ENCODE peak calls at places on chromosomes 4 and X, in eight cellular contexts. W is sigmoid colon; S is dorsolateral prefrontal cortex; Q is fibroblast of lung; N is ovary; R is CD4-positive, alpha-beta T cell; A is AG04450; E is WERI-Rb-1. K is an unnamed sample.

GRCh38 chr4:98687876-98688275 is 29.5 kb upstream of the TSPAN5 start:
- DNase-seq in A (no peak), S (no peak), Q (no peak), N (no peak), R (no peak), E (no peak), W (no peak), K (no peak)

GRCh38 chrX:25721564-25721963 is 416.6 kb upstream of the MAGEB18 start:
- DNase-seq in R (no peak), A (no peak), S (no peak), E (no peak), Q (peak), N (no peak), W (no peak), K (no peak)

GRCh38 chr4:146255874-146256273 is 41.5 kb downstream of the REELD1 start:
- DNase-seq in E (no peak), A (peak), S (no peak), W (no peak), N (no peak), Q (peak), R (no peak), K (no peak)

GRCh38 chrX:112967341-112967740 is 126.7 kb upstream of the AMOT start:
- DNase-seq in E (no peak), A (no peak), Q (no peak), N (no peak), R (no peak), S (no peak), W (no peak), K (no peak)

GRCh38 chrX:150438165-150438564 is 75.0 kb downstream of the MAMLD1 start:
- DNase-seq in R (no peak), E (no peak), Q (peak), S (no peak), N (no peak), A (no peak), W (no peak), K (no peak)

GRCh38 chrX:29903365-29903764 is 312.0 kb upstream of the MAGEB2 start:
- DNase-seq in R (no peak), E (no peak), S (no peak), W (no peak), A (no peak), N (no peak), Q (peak), K (no peak)

GRCh38 chrX:41312786-41313185 is 21.2 kb upstream of the DDX3X start:
- DNase-seq in S (no peak), R (no peak), W (no peak), E (no peak), N (no peak), A (no peak), Q (no peak), K (no peak)

GRCh38 chr4:137952116-137952515 is 290.0 kb downstream of the SLC7A11 start:
- DNase-seq in Q (no peak), S (no peak), N (no peak), W (no peak), R (no peak), A (no peak), E (no peak), K (no peak)

GRCh38 chr4:123390846-123391456 is 5.6 kb upstream of the SPRY1 start:
- DNase-seq in A (no peak), W (no peak), R (no peak), E (no peak), N (no peak), S (no peak), Q (peak), K (no peak)

GRCh38 chrX:47687249-47687648 is 28.3 kb upstream of the UXT start:
- DNase-seq in Q (no peak), N (no peak), W (no peak), S (no peak), A (no peak), E (no peak), R (no peak), K (no peak)

GRCh38 chr4:176792348-176793059 is at the start of gene VEGFC:
- DNase-seq in E (peak), S (peak), A (no peak), N (peak), W (peak), R (no peak), Q (peak), K (peak)

GRCh38 chr4:145735330-145735638 is 55.3 kb downstream of the C4orf51 start:
- DNase-seq in Q (peak), R (no peak), W (no peak), S (no peak), A (peak), E (no peak), N (no peak), K (no peak)

GRCh38 chr4:110510955-110511544 is 35.1 kb downstream of the ENPEP start:
- DNase-seq in R (no peak), N (no peak), Q (peak), A (peak), W (no peak), E (no peak), S (no peak), K (no peak)

GRCh38 chr4:37453004-37453360 is 208.4 kb downstream of the NWD2 start:
- DNase-seq in N (no peak), S (no peak), W (no peak), A (no peak), E (peak), R (peak), Q (peak), K (no peak)

GRCh38 chr4:28523791-28524190 is 1663.2 kb downstream of the STIM2 start:
- DNase-seq in W (no peak), A (no peak), R (no peak), E (no peak), Q (no peak), N (no peak), S (no peak), K (no peak)

GRCh38 chr4:43048570-43048969 is 156.1 kb downstream of the GRXCR1 start:
- DNase-seq in S (no peak), E (no peak), Q (no peak), N (no peak), W (no peak), A (no peak), R (no peak), K (no peak)

GRCh38 chr4:106422766-106423165 is 54.2 kb upstream of the GIMD1 start:
- DNase-seq in A (no peak), E (no peak), W (no peak), N (no peak), R (no peak), S (no peak), Q (no peak), K (no peak)

GRCh38 chrX:33336783-33337182 is 125.4 kb upstream of the DMD start:
- DNase-seq in A (no peak), S (no peak), N (no peak), Q (peak), R (no peak), E (peak), W (no peak), K (no peak)

GRCh38 chrX:77275392-77275791 is 171.8 kb upstream of the FGF16 start:
- DNase-seq in Q (no peak), W (no peak), R (no peak), A (no peak), N (no peak), S (no peak), E (no peak), K (no peak)

GRCh38 chr4:2688697-2689096 is 67.4 kb downstream of the TNIP2 start:
- DNase-seq in W (no peak), S (no peak), A (no peak), E (peak), Q (no peak), N (no peak), R (no peak), K (no peak)

GRCh38 chr4:2691313-2691712 is 64.8 kb downstream of the TNIP2 start:
- DNase-seq in A (no peak), Q (no peak), E (no peak), R (no peak), N (no peak), S (no peak), W (no peak), K (no peak)

GRCh38 chr4:2688281-2688680 is 67.9 kb downstream of the TNIP2 start:
- DNase-seq in S (no peak), A (no peak), R (no peak), N (no peak), E (no peak), Q (no peak), W (no peak), K (no peak)

GRCh38 chr4:2689825-2690700 is 66.1 kb downstream of the TNIP2 start:
- DNase-seq in N (no peak), R (no peak), W (no peak), S (no peak), A (no peak), E (no peak), Q (no peak), K (peak)

GRCh38 chr4:2689114-2689513 is 67.0 kb downstream of the TNIP2 start:
- DNase-seq in W (no peak), S (no peak), R (no peak), Q (no peak), N (no peak), A (no peak), E (no peak), K (no peak)
- H3K27ac ChIP-seq in W (no peak), S (no peak), R (no peak), Q (no peak), N (no peak), A (no peak), E (no peak), K (no peak)

GRCh38 chr4:93983133-93983532 is 154.6 kb downstream of the ATOH1 start:
- DNase-seq in E (no peak), S (no peak), R (no peak), W (no peak), A (no peak), Q (no peak), N (no peak), K (no peak)
- H3K27ac ChIP-seq in E (no peak), S (no peak), R (no peak), W (no peak), A (no peak), Q (no peak), N (no peak), K (no peak)

DNA sequence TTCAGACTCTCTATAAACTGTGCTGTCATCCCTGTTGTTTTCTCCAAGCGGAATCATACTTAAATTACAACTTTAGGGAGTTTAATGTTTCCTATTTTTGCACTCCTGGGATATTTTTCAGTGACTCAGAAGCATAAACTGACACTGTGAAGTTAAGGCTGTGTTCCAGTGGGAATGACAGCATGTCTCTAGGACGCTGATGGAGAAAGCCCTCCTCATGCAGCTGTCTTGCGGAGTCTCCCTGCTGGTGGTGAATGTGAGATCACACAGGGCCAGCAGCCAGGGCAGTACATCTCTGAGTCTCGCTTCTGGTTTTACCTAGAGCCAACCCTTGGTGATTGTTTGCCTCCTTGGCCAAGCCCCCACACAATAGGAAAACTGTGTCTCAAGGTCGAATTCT is 53.3 kb downstream of the NFKB1 start:
- DNase-seq in E (no peak), N (no peak), A (peak), R (no peak), W (peak), S (peak), Q (peak), K (no peak)
- H3K27ac ChIP-seq in E (no peak), N (no peak), A (peak), R (no peak), W (no peak), S (peak), Q (no peak), K (no peak)

DNA sequence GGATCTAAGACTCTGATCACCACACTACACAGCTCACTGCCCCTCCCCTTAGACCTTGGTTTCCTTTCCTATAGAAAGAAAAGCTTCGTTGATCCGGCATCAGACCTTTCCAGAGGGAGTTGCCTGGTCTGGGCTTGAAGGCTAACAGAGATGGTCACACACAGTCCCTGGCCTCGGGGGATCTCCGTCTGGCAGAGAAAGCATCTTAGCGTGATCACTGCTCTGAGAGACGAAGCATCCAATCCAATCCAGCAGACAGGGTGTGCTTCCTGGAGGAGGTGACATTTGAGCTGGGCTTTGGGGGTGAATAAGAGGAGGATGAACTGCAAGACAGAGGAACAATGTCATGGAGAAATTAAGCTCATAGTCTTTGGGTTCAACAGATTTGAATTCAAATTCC is 49.5 kb downstream of the HTRA3 start:
- DNase-seq in N (no peak), S (no peak), A (no peak), W (peak), Q (no peak), E (peak), R (no peak), K (peak)
- H3K27ac ChIP-seq in N (no peak), S (no peak), A (no peak), W (peak), Q (no peak), E (no peak), R (no peak), K (peak)

GRCh38 chrX:21479695-21480280 is 105.6 kb downstream of the CNKSR2 start:
- DNase-seq in N (no peak), W (no peak), E (no peak), S (no peak), Q (peak), A (peak), R (no peak), K (no peak)
- H3K27ac ChIP-seq in N (no peak), W (no peak), E (no peak), S (no peak), Q (no peak), A (no peak), R (no peak), K (no peak)

GRCh38 chr4:113976937-113977855 is 2.3 kb downstream of the ARSJ start:
- DNase-seq in W (no peak), R (no peak), S (no peak), Q (peak), A (no peak), E (no peak), N (no peak), K (no peak)

GRCh38 chr4:113978561-113979156 is 788 bp downstream of the ARSJ start:
- DNase-seq in N (peak), R (no peak), W (no peak), Q (peak), S (no peak), A (no peak), E (peak), K (peak)

GRCh38 chr4:113979973-113980615 is 647 bp upstream of the ARSJ start:
- DNase-seq in W (no peak), R (no peak), N (no peak), E (no peak), S (no peak), A (no peak), Q (peak), K (no peak)

GRCh38 chr4:113979157-113979972 is at the start of gene ARSJ:
- DNase-seq in S (no peak), A (peak), R (no peak), E (peak), Q (peak), W (peak), N (peak), K (peak)

GRCh38 chr4:113978105-113978504 is 1.3 kb downstream of the ARSJ start:
- DNase-seq in R (no peak), Q (peak), A (no peak), W (no peak), N (no peak), S (no peak), E (no peak), K (no peak)
- H3K27ac ChIP-seq in R (no peak), Q (peak), A (peak), W (peak), N (no peak), S (peak), E (no peak), K (no peak)

DNA sequence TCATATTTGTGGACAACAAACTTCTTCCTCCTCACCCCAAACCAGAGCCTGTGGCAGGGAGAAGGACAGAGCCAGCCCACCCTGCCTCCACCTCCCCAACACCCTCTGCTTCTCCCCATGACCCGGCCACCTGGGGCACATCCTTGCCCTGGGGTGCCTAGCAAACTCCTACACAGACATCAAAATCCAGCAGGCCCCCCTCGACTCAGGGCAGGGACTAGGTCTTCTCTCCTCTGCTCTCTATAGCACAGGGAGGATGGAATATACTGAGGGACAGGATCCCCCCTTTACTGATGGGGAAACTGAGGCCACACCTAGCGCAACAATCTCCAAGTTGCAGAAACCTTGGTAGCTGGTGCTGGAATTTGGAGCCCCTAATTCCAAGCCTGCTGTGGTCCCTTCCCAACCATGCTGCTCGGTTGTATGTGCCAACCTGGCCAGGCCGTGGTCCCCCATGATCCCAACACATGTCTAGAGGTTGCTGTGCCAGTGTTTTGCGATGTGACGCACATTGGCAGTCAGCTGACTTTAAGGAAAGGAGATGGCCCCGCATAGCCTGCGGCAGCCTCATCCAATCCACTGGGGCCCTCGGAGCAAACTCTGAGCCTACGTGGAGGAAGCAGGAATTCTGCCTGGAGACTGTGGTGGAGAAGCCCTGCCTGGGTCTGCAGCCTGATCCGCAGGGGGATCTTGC is 53.9 kb upstream of the ADRA2C start:
- DNase-seq in N (no peak), Q (no peak), W (no peak), E (no peak), S (peak), R (no peak), A (no peak), K (peak)
- H3K27ac ChIP-seq in N (no peak), Q (no peak), W (no peak), E (no peak), S (no peak), R (no peak), A (no peak), K (no peak)